ENCODE peak calls at places on chromosomes 5 and 9, in six cellular contexts. One of them, this sample, is unnamed.

GRCh38 chr9:83649080-83649479 is 26.1 kb downstream of the IDNK start:
- DNase-seq in HCT116: peak
- DNase-seq in tibial nerve: peak
- DNase-seq in A549: peak
- DNase-seq in esophagus muscularis mucosa: no peak
- DNase-seq in GM12892: peak
- DNase-seq in this sample: peak

GRCh38 chr5:14153932-14154646 is 10.9 kb downstream of the TRIO start:
- DNase-seq in GM12892: no peak
- DNase-seq in esophagus muscularis mucosa: peak
- DNase-seq in tibial nerve: peak
- DNase-seq in HCT116: no peak
- DNase-seq in A549: peak
- DNase-seq in this sample: no peak

GRCh38 chr9:88749420-88749819 is 214.4 kb downstream of the NXNL2 start:
- DNase-seq in esophagus muscularis mucosa: peak
- DNase-seq in tibial nerve: no peak
- DNase-seq in GM12892: no peak
- DNase-seq in A549: no peak
- DNase-seq in HCT116: no peak
- DNase-seq in this sample: no peak

GRCh38 chr9:125850763-125851162 is 103.6 kb downstream of the PBX3 start:
- DNase-seq in esophagus muscularis mucosa: no peak
- DNase-seq in GM12892: no peak
- DNase-seq in HCT116: no peak
- DNase-seq in A549: no peak
- DNase-seq in tibial nerve: no peak
- DNase-seq in this sample: no peak

GRCh38 chr5:168773231-168773630 is 194.1 kb upstream of the PANK3 start:
- DNase-seq in esophagus muscularis mucosa: no peak
- DNase-seq in GM12892: no peak
- DNase-seq in HCT116: no peak
- DNase-seq in A549: no peak
- DNase-seq in tibial nerve: no peak
- DNase-seq in this sample: no peak

GRCh38 chr5:140575309-140575708 is 10.7 kb downstream of the SLC35A4 start:
- DNase-seq in tibial nerve: peak
- DNase-seq in esophagus muscularis mucosa: no peak
- DNase-seq in HCT116: peak
- DNase-seq in A549: peak
- DNase-seq in GM12892: no peak
- DNase-seq in this sample: no peak

GRCh38 chr9:81557452-81557956 is 131.8 kb downstream of the TLE1 start:
- DNase-seq in esophagus muscularis mucosa: no peak
- DNase-seq in HCT116: no peak
- DNase-seq in A549: no peak
- DNase-seq in GM12892: no peak
- DNase-seq in tibial nerve: no peak
- DNase-seq in this sample: no peak

GRCh38 chr5:37825334-37825915 is 14.4 kb downstream of the GDNF start:
- DNase-seq in tibial nerve: no peak
- DNase-seq in A549: no peak
- DNase-seq in HCT116: no peak
- DNase-seq in esophagus muscularis mucosa: no peak
- DNase-seq in GM12892: no peak
- DNase-seq in this sample: no peak

GRCh38 chr9:4620046-4620765 is 41.9 kb upstream of the PLPP6 start:
- DNase-seq in GM12892: no peak
- DNase-seq in esophagus muscularis mucosa: no peak
- DNase-seq in HCT116: no peak
- DNase-seq in tibial nerve: no peak
- DNase-seq in A549: no peak
- DNase-seq in this sample: no peak

GRCh38 chr5:151581841-151582583 is 9.1 kb downstream of the FAT2 start:
- DNase-seq in HCT116: no peak
- DNase-seq in tibial nerve: no peak
- DNase-seq in esophagus muscularis mucosa: no peak
- DNase-seq in A549: no peak
- DNase-seq in GM12892: no peak
- DNase-seq in this sample: no peak

GRCh38 chr5:19866088-19866446 is 121.9 kb downstream of the CDH18 start:
- DNase-seq in GM12892: no peak
- DNase-seq in HCT116: no peak
- DNase-seq in esophagus muscularis mucosa: no peak
- DNase-seq in A549: no peak
- DNase-seq in tibial nerve: no peak
- DNase-seq in this sample: no peak

GRCh38 chr5:152622628-152623027 is 217.5 kb upstream of the NMUR2 start:
- DNase-seq in A549: no peak
- DNase-seq in HCT116: no peak
- DNase-seq in esophagus muscularis mucosa: no peak
- DNase-seq in tibial nerve: no peak
- DNase-seq in GM12892: no peak
- DNase-seq in this sample: no peak

GRCh38 chr5:89047591-89047990 is 164.6 kb upstream of the MEF2C start:
- DNase-seq in esophagus muscularis mucosa: no peak
- DNase-seq in tibial nerve: no peak
- DNase-seq in HCT116: no peak
- DNase-seq in A549: no peak
- DNase-seq in GM12892: no peak
- DNase-seq in this sample: no peak

GRCh38 chr5:67795781-67796477 is 419.6 kb upstream of the PIK3R1 start:
- DNase-seq in tibial nerve: no peak
- DNase-seq in A549: no peak
- DNase-seq in esophagus muscularis mucosa: no peak
- DNase-seq in HCT116: no peak
- DNase-seq in GM12892: no peak
- DNase-seq in this sample: no peak

GRCh38 chr5:78543916-78544315 is 104.7 kb downstream of the LHFPL2 start:
- DNase-seq in esophagus muscularis mucosa: no peak
- DNase-seq in GM12892: no peak
- DNase-seq in tibial nerve: no peak
- DNase-seq in A549: no peak
- DNase-seq in HCT116: no peak
- DNase-seq in this sample: no peak

GRCh38 chr5:152305525-152305924 is 99.6 kb downstream of the NMUR2 start:
- DNase-seq in GM12892: no peak
- DNase-seq in A549: no peak
- DNase-seq in HCT116: no peak
- DNase-seq in tibial nerve: no peak
- DNase-seq in esophagus muscularis mucosa: no peak
- DNase-seq in this sample: no peak

GRCh38 chr9:125475385-125475784 is 213.8 kb downstream of the GAPVD1 start:
- DNase-seq in GM12892: no peak
- DNase-seq in tibial nerve: no peak
- DNase-seq in HCT116: no peak
- DNase-seq in A549: no peak
- DNase-seq in esophagus muscularis mucosa: no peak
- DNase-seq in this sample: no peak

GRCh38 chr5:56479701-56480304 is 246.7 kb upstream of the ANKRD55 start:
- DNase-seq in A549: no peak
- DNase-seq in tibial nerve: no peak
- DNase-seq in GM12892: no peak
- DNase-seq in esophagus muscularis mucosa: no peak
- DNase-seq in HCT116: no peak
- DNase-seq in this sample: no peak

GRCh38 chr5:38420246-38420645 is 136.2 kb downstream of the LIFR start:
- DNase-seq in esophagus muscularis mucosa: no peak
- DNase-seq in tibial nerve: no peak
- DNase-seq in A549: no peak
- DNase-seq in GM12892: no peak
- DNase-seq in HCT116: no peak
- DNase-seq in this sample: no peak

GRCh38 chr9:86187121-86187520 is 72.3 kb downstream of the C9orf153 start:
- DNase-seq in esophagus muscularis mucosa: no peak
- DNase-seq in HCT116: no peak
- DNase-seq in tibial nerve: no peak
- DNase-seq in GM12892: no peak
- DNase-seq in A549: peak
- DNase-seq in this sample: no peak

GRCh38 chr5:115657883-115658233 is 32.0 kb upstream of the TMED7 start:
- DNase-seq in tibial nerve: no peak
- DNase-seq in esophagus muscularis mucosa: no peak
- DNase-seq in HCT116: peak
- DNase-seq in A549: peak
- DNase-seq in GM12892: no peak
- DNase-seq in this sample: peak

GRCh38 chr5:174177976-174178600 is 132.6 kb downstream of the NSG2 start:
- DNase-seq in A549: no peak
- DNase-seq in GM12892: no peak
- DNase-seq in esophagus muscularis mucosa: peak
- DNase-seq in tibial nerve: no peak
- DNase-seq in HCT116: no peak
- DNase-seq in this sample: no peak

GRCh38 chr5:95808686-95809413 is 13.7 kb downstream of the GLRX start:
- DNase-seq in esophagus muscularis mucosa: peak
- DNase-seq in A549: no peak
- DNase-seq in GM12892: peak
- DNase-seq in tibial nerve: peak
- DNase-seq in HCT116: no peak
- DNase-seq in this sample: no peak

GRCh38 chr9:32136700-32137339 is 247.6 kb upstream of the ACO1 start:
- DNase-seq in tibial nerve: no peak
- DNase-seq in A549: peak
- DNase-seq in GM12892: no peak
- DNase-seq in HCT116: no peak
- DNase-seq in esophagus muscularis mucosa: no peak
- DNase-seq in this sample: peak

GRCh38 chr9:71285191-71285656 is 163.8 kb upstream of the TRPM3 start:
- DNase-seq in HCT116: peak
- DNase-seq in tibial nerve: peak
- DNase-seq in GM12892: no peak
- DNase-seq in esophagus muscularis mucosa: no peak
- DNase-seq in A549: peak
- DNase-seq in this sample: peak

GRCh38 chr5:168218746-168219145 is 72.7 kb upstream of the WWC1 start:
- DNase-seq in HCT116: no peak
- DNase-seq in GM12892: no peak
- DNase-seq in esophagus muscularis mucosa: no peak
- DNase-seq in tibial nerve: no peak
- DNase-seq in A549: no peak
- DNase-seq in this sample: no peak

GRCh38 chr9:129852575-129852974 is 17.3 kb downstream of the USP20 start:
- DNase-seq in esophagus muscularis mucosa: no peak
- DNase-seq in HCT116: no peak
- DNase-seq in A549: no peak
- DNase-seq in GM12892: no peak
- DNase-seq in tibial nerve: no peak
- DNase-seq in this sample: no peak

GRCh38 chr9:133374612-133375115 is 1.2 kb downstream of the SURF4 start:
- DNase-seq in tibial nerve: no peak
- DNase-seq in GM12892: no peak
- DNase-seq in A549: no peak
- DNase-seq in HCT116: no peak
- DNase-seq in esophagus muscularis mucosa: no peak
- DNase-seq in this sample: no peak

DNA sequence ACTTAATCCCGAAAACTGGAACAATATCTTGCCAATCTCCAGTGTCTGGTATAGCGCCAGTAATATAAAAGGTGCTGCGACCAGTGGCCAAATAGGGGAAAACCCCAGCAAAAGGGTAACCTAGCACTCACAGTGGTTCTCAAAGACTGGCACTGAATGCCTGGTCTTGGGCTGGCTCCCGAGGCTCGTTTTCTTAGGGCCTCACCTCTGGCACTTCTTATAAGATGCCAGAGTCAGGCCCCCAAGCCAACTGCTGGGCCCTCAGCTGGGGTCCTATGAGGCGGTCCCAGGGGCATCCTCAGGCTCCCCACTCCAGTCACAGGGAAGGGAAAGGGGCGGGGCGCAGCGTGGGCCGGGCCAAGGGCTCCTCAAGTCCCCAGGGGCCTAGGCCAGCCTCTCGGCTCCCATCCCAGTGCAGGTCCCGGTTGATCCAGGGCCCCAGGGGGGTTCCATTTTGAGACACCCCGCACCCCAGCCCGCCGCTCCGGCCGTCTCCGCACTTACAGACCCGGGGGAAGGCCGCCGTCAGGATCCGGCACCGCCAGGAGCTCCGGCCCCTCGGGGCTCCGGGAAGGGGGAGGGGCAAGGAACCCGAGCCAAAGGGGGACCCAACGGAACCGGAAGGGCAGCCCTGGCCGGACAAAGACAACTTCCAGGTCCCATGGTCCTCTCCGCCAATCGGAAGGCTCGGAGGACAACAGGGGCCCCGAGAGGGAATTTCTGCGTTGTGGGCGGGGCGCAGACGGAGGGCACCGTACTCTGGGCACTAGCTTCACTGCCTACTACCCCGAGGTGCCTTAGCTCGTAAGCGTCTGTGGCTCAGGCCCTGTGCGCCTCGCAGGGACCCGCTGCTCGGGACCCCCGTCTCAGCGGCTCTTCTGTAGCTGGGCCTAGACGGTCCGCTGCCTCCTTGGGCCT is at the start of gene ZBTB26:
- DNase-seq in tibial nerve: peak
- DNase-seq in GM12892: peak
- DNase-seq in HCT116: peak
- DNase-seq in esophagus muscularis mucosa: peak
- DNase-seq in A549: peak
- DNase-seq in this sample: peak
- TF ChIP-seq POLR2A in tibial nerve: no peak
- TF ChIP-seq POLR2A in GM12892: peak
- TF ChIP-seq POLR2A in HCT116: peak
- TF ChIP-seq POLR2A in esophagus muscularis mucosa: no peak
- TF ChIP-seq POLR2A in A549: peak
- TF ChIP-seq POLR2A in this sample: peak

DNA sequence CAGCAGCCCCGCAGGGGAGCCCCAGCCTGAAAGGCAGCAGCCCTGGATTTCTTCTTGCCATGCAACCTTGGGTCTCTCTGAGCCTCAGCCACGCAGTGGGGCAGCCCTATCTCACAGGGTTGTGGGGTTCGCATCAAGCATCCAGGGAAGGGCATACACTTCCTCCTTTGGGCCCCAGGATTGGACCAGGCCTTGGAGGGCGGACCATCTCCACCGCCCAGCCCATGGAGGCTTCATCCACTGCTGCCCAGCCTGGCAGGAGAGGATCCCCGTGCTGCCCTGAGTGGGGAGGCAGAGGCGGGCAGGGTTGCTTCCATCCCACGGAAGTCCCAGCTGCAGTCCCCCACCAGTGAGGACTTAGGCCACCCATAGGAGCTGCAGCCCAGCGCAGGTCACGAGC is 5.3 kb downstream of the ADAMTS2 start:
- DNase-seq in tibial nerve: no peak
- DNase-seq in GM12892: no peak
- DNase-seq in A549: no peak
- DNase-seq in HCT116: no peak
- DNase-seq in esophagus muscularis mucosa: no peak
- DNase-seq in this sample: no peak
- TF ChIP-seq POLR2A in tibial nerve: no peak
- TF ChIP-seq POLR2A in GM12892: no peak
- TF ChIP-seq POLR2A in A549: no peak
- TF ChIP-seq POLR2A in HCT116: no peak
- TF ChIP-seq POLR2A in esophagus muscularis mucosa: no peak
- TF ChIP-seq POLR2A in this sample: no peak

GRCh38 chr5:178223828-178224335 is 8.7 kb downstream of the PHYKPL start:
- DNase-seq in HCT116: no peak
- DNase-seq in GM12892: no peak
- DNase-seq in esophagus muscularis mucosa: no peak
- DNase-seq in A549: no peak
- DNase-seq in tibial nerve: no peak
- DNase-seq in this sample: no peak
- TF ChIP-seq POLR2A in HCT116: no peak
- TF ChIP-seq POLR2A in GM12892: no peak
- TF ChIP-seq POLR2A in esophagus muscularis mucosa: no peak
- TF ChIP-seq POLR2A in A549: no peak
- TF ChIP-seq POLR2A in tibial nerve: no peak
- TF ChIP-seq POLR2A in this sample: peak

GRCh38 chr5:74766887-74767578 is at the start of the genes GFM2 and NSA2:
- DNase-seq in tibial nerve: peak
- DNase-seq in esophagus muscularis mucosa: peak
- DNase-seq in GM12892: peak
- DNase-seq in A549: peak
- DNase-seq in HCT116: peak
- DNase-seq in this sample: peak
- TF ChIP-seq POLR2A in tibial nerve: no peak
- TF ChIP-seq POLR2A in esophagus muscularis mucosa: no peak
- TF ChIP-seq POLR2A in GM12892: peak
- TF ChIP-seq POLR2A in A549: peak
- TF ChIP-seq POLR2A in HCT116: peak
- TF ChIP-seq POLR2A in this sample: peak

This sample was measured in H54.